ENCODE peak calls at places on chromosomes 1 and 21, in nine cellular contexts. T is activated CD8-positive, alpha-beta T cell treated with anti-CD3 and anti-CD28 coated beads, Interleukin-2, amount 10 ng/mL, durations not matched to agents 7 days and 5 days; N is naive thymus-derived CD4-positive, alpha-beta T cell; B is AG04450; W is H7; C is hepatocyte; K is head of caudate nucleus; Y is activated CD4-positive, alpha-beta T cell treated with anti-CD3 and anti-CD28 coated beads for 48 hours; V is A549. A is an unnamed sample.
A peak's percentile ranks its signal among the peaks of the same experiment; 100 is the strongest.

GRCh38 chr1:1462318-1462966 is 9.1 kb upstream of the ATAD3B start:
- DNase-seq in V (no peak), N (no peak), Y (no peak), W (peak; percentile 52), K (no peak), C (no peak), B (no peak), T (no peak), A (peak; percentile 78)

GRCh38 chr1:18852501-18852900 is 7.0 kb downstream of the TAS1R2 start:
- DNase-seq in C (no peak), B (no peak), V (no peak), Y (no peak), W (no peak), K (no peak), T (no peak), N (no peak), A (no peak)

GRCh38 chr21:41583274-41583790 is 75.4 kb upstream of the TMPRSS2 start:
- DNase-seq in W (peak; percentile 49), B (no peak), T (no peak), N (no peak), C (peak; percentile 54), K (no peak), V (peak; percentile 14), Y (no peak), A (no peak)

GRCh38 chr21:38883142-38883541 is 77.4 kb downstream of the ETS2 start:
- DNase-seq in T (no peak), V (no peak), K (no peak), B (no peak), Y (no peak), N (no peak), C (no peak), W (no peak), A (no peak)

GRCh38 chr21:36839123-36839522 is 127.3 kb downstream of the HLCS start:
- DNase-seq in T (no peak), Y (no peak), K (no peak), B (peak; percentile 61), C (no peak), N (no peak), W (no peak), V (no peak), A (no peak)

GRCh38 chr1:8342325-8342724 is 24.4 kb downstream of the SLC45A1 start:
- DNase-seq in T (no peak), B (peak; percentile 18), N (no peak), Y (no peak), V (no peak), K (no peak), C (no peak), W (no peak), A (no peak)

GRCh38 chr1:44417351-44418021 is 12.4 kb downstream of the RNF220 start:
- DNase-seq in Y (peak; percentile 27), B (no peak), K (peak; percentile 74), V (no peak), T (no peak), W (peak; percentile 96), N (no peak), C (peak; percentile 54), A (peak; percentile 67)

GRCh38 chr1:248816042-248816851 is 9.5 kb downstream of the SH3BP5L start:
- DNase-seq in N (no peak), Y (no peak), W (no peak), C (no peak), T (no peak), V (no peak), B (no peak), K (no peak), A (no peak)

GRCh38 chr1:205774277-205775014 is 836 bp downstream of the RAB29 start:
- DNase-seq in Y (peak; percentile 47), W (peak; percentile 79), T (peak; percentile 65), K (no peak), B (no peak), V (no peak), C (peak; percentile 63), N (peak; percentile 24), A (no peak)

GRCh38 chr1:243883551-243883950 is 33.5 kb upstream of the AKT3 start:
- DNase-seq in B (peak; percentile 26), V (no peak), Y (no peak), T (no peak), C (no peak), W (no peak), K (no peak), N (no peak), A (no peak)

GRCh38 chr1:156804572-156805243 is 11.9 kb downstream of the SH2D2A start:
- DNase-seq in T (no peak), V (no peak), Y (no peak), C (no peak), N (no peak), B (no peak), W (no peak), K (no peak), A (peak; percentile 78)

GRCh38 chr21:45280178-45280821 is 7.4 kb downstream of the POFUT2 start:
- DNase-seq in T (no peak), N (no peak), B (no peak), W (no peak), V (no peak), Y (no peak), K (no peak), C (no peak), A (no peak)

GRCh38 chr1:68590473-68590872 is 93.6 kb upstream of the DEPDC1 start:
- DNase-seq in N (no peak), K (no peak), V (no peak), C (no peak), T (no peak), B (no peak), Y (no peak), W (no peak), A (no peak)

GRCh38 chr1:67675800-67676199 is 9.2 kb upstream of the GADD45A start:
- DNase-seq in Y (no peak), N (no peak), C (no peak), V (no peak), K (no peak), B (no peak), W (no peak), T (no peak), A (no peak)

GRCh38 chr1:33390550-33390949 is 40.3 kb downstream of the PHC2 start:
- DNase-seq in W (no peak), V (no peak), K (no peak), B (peak; percentile 90), N (no peak), C (no peak), Y (no peak), T (no peak), A (no peak)

GRCh38 chr1:41454406-41454805 is 30.1 kb downstream of the EDN2 start:
- DNase-seq in B (no peak), C (no peak), Y (no peak), T (no peak), V (no peak), K (peak; percentile 78), W (no peak), N (no peak), A (no peak)

GRCh38 chr1:208235983-208236761 is 8.0 kb downstream of the PLXNA2 start:
- DNase-seq in B (no peak), Y (no peak), T (peak; percentile 42), K (no peak), V (no peak), N (no peak), C (peak; percentile 76), W (no peak), A (peak; percentile 59)